ENCODE peak calls at places on chromosomes 2 and 18, in five cellular contexts. One of them, this sample, is unnamed. For H3K4me1, the result is how much of the 10 kb centered on the place peaks cover.

GRCh38 chr2:215613265-215613664 is 177.4 kb upstream of the FN1 start:
- DNase-seq in left ventricle myocardium inferior: no peak
- DNase-seq in spleen: no peak
- DNase-seq in psoas muscle: no peak
- DNase-seq in effector memory CD4-positive, alpha-beta T cell: no peak
- DNase-seq in this sample: no peak

GRCh38 chr2:207308519-207309224 is 142.9 kb upstream of the KLF7 start:
- DNase-seq in left ventricle myocardium inferior: no peak
- DNase-seq in spleen: no peak
- DNase-seq in psoas muscle: no peak
- DNase-seq in effector memory CD4-positive, alpha-beta T cell: no peak
- DNase-seq in this sample: no peak

GRCh38 chr2:219087371-219087770 is 26.6 kb upstream of the IHH start:
- DNase-seq in left ventricle myocardium inferior: no peak
- DNase-seq in spleen: no peak
- DNase-seq in psoas muscle: no peak
- DNase-seq in effector memory CD4-positive, alpha-beta T cell: no peak
- DNase-seq in this sample: no peak

GRCh38 chr18:703660-704018 is 8.8 kb downstream of the ENOSF1 start:
- DNase-seq in left ventricle myocardium inferior: no peak
- DNase-seq in spleen: no peak
- DNase-seq in psoas muscle: no peak
- DNase-seq in effector memory CD4-positive, alpha-beta T cell: no peak
- DNase-seq in this sample: no peak

GRCh38 chr2:236692937-236693336 is 123.3 kb downstream of the ACKR3 start:
- DNase-seq in left ventricle myocardium inferior: no peak
- DNase-seq in spleen: no peak
- DNase-seq in psoas muscle: no peak
- DNase-seq in effector memory CD4-positive, alpha-beta T cell: no peak
- DNase-seq in this sample: no peak

GRCh38 chr2:216857131-216857550 is 2.7 kb downstream of the TNP1 start:
- DNase-seq in left ventricle myocardium inferior: no peak
- DNase-seq in spleen: no peak
- DNase-seq in psoas muscle: no peak
- DNase-seq in effector memory CD4-positive, alpha-beta T cell: no peak
- DNase-seq in this sample: no peak

GRCh38 chr2:166841679-166842078 is 46.6 kb upstream of the XIRP2 start:
- DNase-seq in left ventricle myocardium inferior: no peak
- DNase-seq in spleen: no peak
- DNase-seq in psoas muscle: no peak
- DNase-seq in effector memory CD4-positive, alpha-beta T cell: no peak
- DNase-seq in this sample: no peak

GRCh38 chr2:51717318-51717717 is 685.4 kb upstream of the NRXN1 start:
- DNase-seq in left ventricle myocardium inferior: no peak
- DNase-seq in spleen: no peak
- DNase-seq in psoas muscle: no peak
- DNase-seq in effector memory CD4-positive, alpha-beta T cell: no peak
- DNase-seq in this sample: no peak

GRCh38 chr2:215530191-215530968 is 94.5 kb upstream of the FN1 start:
- DNase-seq in left ventricle myocardium inferior: no peak
- DNase-seq in spleen: no peak
- DNase-seq in psoas muscle: no peak
- DNase-seq in effector memory CD4-positive, alpha-beta T cell: no peak
- DNase-seq in this sample: no peak

GRCh38 chr2:185502351-185502750 is 236.3 kb upstream of the FSIP2 start:
- DNase-seq in left ventricle myocardium inferior: no peak
- DNase-seq in spleen: no peak
- DNase-seq in psoas muscle: no peak
- DNase-seq in effector memory CD4-positive, alpha-beta T cell: no peak
- DNase-seq in this sample: no peak

GRCh38 chr2:180761224-180761623 is 219.2 kb upstream of the UBE2E3 start:
- DNase-seq in left ventricle myocardium inferior: no peak
- DNase-seq in spleen: no peak
- DNase-seq in psoas muscle: no peak
- DNase-seq in effector memory CD4-positive, alpha-beta T cell: no peak
- DNase-seq in this sample: no peak

GRCh38 chr2:186309901-186310300 is 176.2 kb upstream of the ZC3H15 start:
- DNase-seq in left ventricle myocardium inferior: no peak
- DNase-seq in spleen: no peak
- DNase-seq in psoas muscle: no peak
- DNase-seq in effector memory CD4-positive, alpha-beta T cell: no peak
- DNase-seq in this sample: no peak

GRCh38 chr2:70340921-70341765 is 39.3 kb upstream of the FAM136A start:
- DNase-seq in left ventricle myocardium inferior: no peak
- DNase-seq in spleen: no peak
- DNase-seq in psoas muscle: no peak
- DNase-seq in effector memory CD4-positive, alpha-beta T cell: peak
- DNase-seq in this sample: no peak

GRCh38 chr2:189542145-189542882 is 38.3 kb downstream of the SLC40A1 start:
- DNase-seq in left ventricle myocardium inferior: no peak
- DNase-seq in spleen: no peak
- DNase-seq in psoas muscle: no peak
- DNase-seq in effector memory CD4-positive, alpha-beta T cell: no peak
- DNase-seq in this sample: no peak

GRCh38 chr2:126963390-126963789 is 64.7 kb downstream of the TEX51 start:
- DNase-seq in left ventricle myocardium inferior: no peak
- DNase-seq in spleen: no peak
- DNase-seq in psoas muscle: no peak
- DNase-seq in effector memory CD4-positive, alpha-beta T cell: no peak
- DNase-seq in this sample: no peak

GRCh38 chr2:203824653-203825052 is 42.9 kb upstream of the CTLA4 start:
- DNase-seq in left ventricle myocardium inferior: no peak
- DNase-seq in spleen: no peak
- DNase-seq in psoas muscle: no peak
- DNase-seq in effector memory CD4-positive, alpha-beta T cell: no peak
- DNase-seq in this sample: no peak

GRCh38 chr2:151891566-151892194 is 63.5 kb upstream of the ARL5A start:
- DNase-seq in left ventricle myocardium inferior: no peak
- DNase-seq in spleen: no peak
- DNase-seq in psoas muscle: no peak
- DNase-seq in effector memory CD4-positive, alpha-beta T cell: no peak
- DNase-seq in this sample: no peak

GRCh38 chr18:28183418-28184078 is 6.6 kb upstream of the CDH2 start:
- DNase-seq in left ventricle myocardium inferior: no peak
- DNase-seq in spleen: no peak
- DNase-seq in psoas muscle: no peak
- DNase-seq in effector memory CD4-positive, alpha-beta T cell: no peak
- DNase-seq in this sample: no peak

GRCh38 chr2:174722942-174723598 is 41.2 kb downstream of the CHRNA1 start:
- DNase-seq in left ventricle myocardium inferior: no peak
- DNase-seq in spleen: no peak
- DNase-seq in psoas muscle: no peak
- DNase-seq in effector memory CD4-positive, alpha-beta T cell: no peak
- DNase-seq in this sample: no peak

GRCh38 chr2:10309286-10309685 is 6.6 kb downstream of the HPCAL1 start:
- DNase-seq in left ventricle myocardium inferior: no peak
- DNase-seq in spleen: no peak
- DNase-seq in psoas muscle: no peak
- DNase-seq in effector memory CD4-positive, alpha-beta T cell: no peak
- DNase-seq in this sample: no peak

DNA sequence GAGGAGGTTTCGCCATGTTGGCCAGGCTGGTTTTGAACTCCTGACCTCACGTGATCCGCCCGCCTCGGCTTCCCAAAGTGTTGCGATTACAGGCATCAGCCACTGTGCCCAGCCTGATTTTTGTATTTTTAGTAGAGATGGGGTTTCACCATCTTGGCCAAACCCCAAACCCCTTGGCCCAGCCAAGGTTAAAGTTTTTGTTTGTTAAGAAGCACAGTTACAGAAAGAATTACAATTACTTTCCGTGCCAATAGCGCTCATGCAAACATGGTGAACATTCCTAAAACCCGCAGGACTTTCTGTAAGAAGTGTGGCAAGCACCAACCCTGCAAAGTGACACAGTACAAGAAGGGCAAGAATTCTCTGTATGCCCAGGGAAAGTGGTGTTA is 26.1 kb downstream of the ITSN2 start:
- DNase-seq in left ventricle myocardium inferior: no peak
- DNase-seq in spleen: no peak
- DNase-seq in psoas muscle: no peak
- DNase-seq in effector memory CD4-positive, alpha-beta T cell: no peak
- DNase-seq in this sample: no peak
- H3K4me1 ChIP-seq in left ventricle myocardium inferior: half or more
- H3K4me1 ChIP-seq in spleen: half or more
- H3K4me1 ChIP-seq in psoas muscle: under half
- H3K4me1 ChIP-seq in effector memory CD4-positive, alpha-beta T cell: under half
- H3K4me1 ChIP-seq in this sample: under half

GRCh38 chr18:26342646-26343045 is 116.4 kb downstream of the TAF4B start:
- DNase-seq in left ventricle myocardium inferior: no peak
- DNase-seq in spleen: no peak
- DNase-seq in psoas muscle: no peak
- DNase-seq in effector memory CD4-positive, alpha-beta T cell: no peak
- DNase-seq in this sample: no peak
- H3K4me3 ChIP-seq in left ventricle myocardium inferior: no peak
- H3K4me3 ChIP-seq in spleen: no peak
- H3K4me3 ChIP-seq in psoas muscle: no peak
- H3K4me3 ChIP-seq in effector memory CD4-positive, alpha-beta T cell: no peak
- H3K4me3 ChIP-seq in this sample: no peak

DNA sequence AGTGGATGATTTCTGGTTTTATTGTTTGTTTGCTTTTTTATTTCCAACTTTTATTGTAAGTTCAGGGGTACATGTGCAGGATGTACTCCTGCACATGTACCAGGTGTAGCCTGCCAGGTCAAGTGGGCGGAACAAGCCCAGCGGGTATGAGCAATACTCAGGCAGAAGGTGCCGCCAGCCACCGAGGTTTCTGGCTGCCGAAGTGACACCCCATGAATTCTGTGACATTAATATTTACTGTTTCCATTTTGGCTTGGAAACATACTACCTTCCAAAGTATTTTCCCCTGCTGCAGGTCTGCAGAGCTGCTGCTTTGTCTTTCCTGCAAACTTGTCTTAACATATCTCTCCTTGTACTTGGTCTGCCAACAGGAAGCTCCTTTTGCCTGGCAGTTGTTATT is 78.5 kb downstream of the PTPN4 start:
- DNase-seq in left ventricle myocardium inferior: no peak
- DNase-seq in spleen: no peak
- DNase-seq in psoas muscle: no peak
- DNase-seq in effector memory CD4-positive, alpha-beta T cell: no peak
- DNase-seq in this sample: no peak
- H3K27ac ChIP-seq in left ventricle myocardium inferior: no peak
- H3K27ac ChIP-seq in spleen: no peak
- H3K27ac ChIP-seq in psoas muscle: no peak
- H3K27ac ChIP-seq in effector memory CD4-positive, alpha-beta T cell: no peak
- H3K27ac ChIP-seq in this sample: no peak

GRCh38 chr2:54595161-54595803 is 128.2 kb upstream of the EML6 start:
- DNase-seq in left ventricle myocardium inferior: no peak
- DNase-seq in spleen: no peak
- DNase-seq in psoas muscle: no peak
- DNase-seq in effector memory CD4-positive, alpha-beta T cell: no peak
- DNase-seq in this sample: no peak
- H3K4me1 ChIP-seq in left ventricle myocardium inferior: half or more
- H3K4me1 ChIP-seq in spleen: half or more
- H3K4me1 ChIP-seq in psoas muscle: half or more
- H3K4me1 ChIP-seq in effector memory CD4-positive, alpha-beta T cell: half or more
- H3K4me1 ChIP-seq in this sample: under half

This sample was measured in pancreas.